ENCODE peak calls at places on chromosome 20, in eight cellular contexts. N is mammary epithelial cell, Y is cardiac muscle cell, W is HCT116, D is pancreas, X is stomach, L is psoas muscle, S is fibroblast of lung. P is an unnamed sample.

GRCh38 chr20:353166-353565 is 6.3 kb downstream of the NRSN2 start:
- DNase-seq in Y (no peak), L (no peak), X (no peak), N (no peak), D (no peak), S (no peak), W (no peak), P (no peak)

GRCh38 chr20:24584538-24585356 is 115.3 kb downstream of the SYNDIG1 start:
- DNase-seq in L (no peak), N (peak; percentile 52), S (peak; percentile 87), X (no peak), Y (peak; percentile 69), D (no peak), W (no peak), P (no peak)

GRCh38 chr20:36802326-36803223 is 29.0 kb upstream of the DSN1 start:
- DNase-seq in D (no peak), S (peak; percentile 72), N (peak; percentile 13), X (no peak), W (no peak), L (no peak), Y (peak; percentile 50), P (no peak)

GRCh38 chr20:1474817-1475603 is 8.4 kb upstream of the NSFL1C start:
- DNase-seq in S (no peak), L (no peak), W (no peak), Y (no peak), D (no peak), X (no peak), N (peak; percentile 95), P (no peak)

GRCh38 chr20:37072293-37073196 is 23.3 kb downstream of the RBL1 start:
- DNase-seq in Y (no peak), L (no peak), N (no peak), W (no peak), D (no peak), X (no peak), S (no peak), P (no peak)

GRCh38 chr20:33531047-33531877 is 41.4 kb downstream of the CBFA2T2 start:
- DNase-seq in X (no peak), S (peak; percentile 56), L (no peak), W (no peak), D (no peak), N (no peak), Y (peak; percentile 60), P (no peak)

GRCh38 chr20:57420571-57421257 is 29.5 kb downstream of the RBM38 start:
- DNase-seq in S (no peak), X (no peak), Y (no peak), D (no peak), N (no peak), W (no peak), L (peak; percentile 40), P (peak; percentile 44)

GRCh38 chr20:51447097-51447764 is 95.3 kb downstream of the NFATC2 start:
- DNase-seq in Y (peak; percentile 96), X (no peak), D (no peak), N (peak; percentile 88), S (peak; percentile 94), W (peak; percentile 86), L (peak; percentile 79), P (peak; percentile 93)

GRCh38 chr20:43187476-43188233 is 2.1 kb downstream of the PTPRT start:
- DNase-seq in S (peak; percentile 54), X (peak; percentile 72), N (peak; percentile 29), W (peak; percentile 8), Y (peak; percentile 77), L (peak; percentile 74), D (peak; percentile 94), P (peak; percentile 70)

GRCh38 chr20:9503530-9504251 is 10.7 kb upstream of the LAMP5 start:
- DNase-seq in X (no peak), Y (peak; percentile 5), N (no peak), S (peak; percentile 63), W (no peak), D (no peak), L (no peak), P (no peak)

GRCh38 chr20:60055740-60056139 is 97.5 kb downstream of the CDH26 start:
- DNase-seq in X (peak; percentile 41), L (no peak), D (no peak), N (peak; percentile 30), W (no peak), Y (peak; percentile 10), S (no peak), P (peak; percentile 76)

GRCh38 chr20:25398363-25399037 is 7.9 kb upstream of the ABHD12 start:
- DNase-seq in Y (no peak), W (no peak), N (no peak), D (no peak), S (no peak), X (no peak), L (no peak), P (no peak)

GRCh38 chr20:63707558-63708300 is at the start of the genes ARFRP1 and ZGPAT:
- DNase-seq in N (peak; percentile 81), W (peak; percentile 47), L (peak; percentile 95), S (peak; percentile 79), X (peak; percentile 91), D (peak; percentile 98), Y (peak; percentile 88), P (peak; percentile 94)
- H3K27ac ChIP-seq in N (peak within 1 kb of the TSS; percentile 34), W (peak within 1 kb of the TSS; percentile 95), L (peak within 1 kb of the TSS; percentile 92), S (peak within 1 kb of the TSS; percentile 80), X (peak within 1 kb of the TSS; percentile 91), D (peak within 1 kb of the TSS; percentile 72), Y (peak within 1 kb of the TSS; percentile 91), P (peak within 1 kb of the TSS; percentile 84)

GRCh38 chr20:53847843-53848185 is 222.6 kb downstream of the BCAS1 start:
- DNase-seq in L (no peak), D (no peak), N (no peak), Y (no peak), X (no peak), S (no peak), W (no peak), P (no peak)
- H3K4me1 ChIP-seq in L (no peaks in the 10 kb centered on the region), D (no peaks in the 10 kb centered on the region), N (peaks cover 16% of the 10 kb centered on the region), Y (peaks cover 7% of the 10 kb centered on the region), X (peaks cover 14% of the 10 kb centered on the region), S (no peaks in the 10 kb centered on the region), W (no peaks in the 10 kb centered on the region), P (no peaks in the 10 kb centered on the region)

DNA sequence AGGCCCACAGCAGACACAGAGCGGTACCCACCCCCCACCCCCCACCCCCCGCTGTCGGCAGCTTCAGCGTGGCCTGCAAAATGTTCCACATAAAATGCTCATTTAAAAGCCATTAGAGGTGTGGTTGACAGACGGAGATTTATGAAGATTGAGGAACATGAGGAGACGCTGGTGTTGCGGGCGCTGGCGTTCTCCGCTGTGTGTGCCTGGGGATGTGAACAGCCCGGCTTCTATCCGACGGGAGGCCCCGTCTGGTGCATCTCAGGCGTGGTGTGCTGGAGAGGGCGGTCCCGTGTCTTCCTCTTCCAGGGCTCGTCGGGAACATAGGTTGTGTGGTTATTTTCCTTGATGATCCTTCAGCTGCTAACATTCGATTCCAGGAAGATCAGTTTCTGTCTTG is 188.3 kb downstream of the TAF4 start:
- DNase-seq in W (no peak), S (no peak), D (no peak), L (no peak), Y (no peak), X (no peak), N (no peak), P (no peak)
- H3K27me3 ChIP-seq in W (no peaks in the 10 kb centered on the region), S (no peaks in the 10 kb centered on the region), D (no peaks in the 10 kb centered on the region), L (peaks cover 2% of the 10 kb centered on the region), Y (no peaks in the 10 kb centered on the region), X (peaks cover 75% of the 10 kb centered on the region), N (no peaks in the 10 kb centered on the region), P (no peaks in the 10 kb centered on the region)

GRCh38 chr20:58795923-58796245 is 54.8 kb downstream of the GNAS-AS1 start:
- DNase-seq in D (no peak), L (no peak), X (no peak), S (no peak), W (no peak), N (no peak), Y (no peak), P (no peak)

GRCh38 chr20:58794510-58795180 is 56.1 kb downstream of the GNAS-AS1 start:
- DNase-seq in N (no peak), D (no peak), W (no peak), Y (no peak), S (no peak), L (no peak), X (no peak), P (no peak)

GRCh38 chr20:58795181-58795922 is 55.4 kb downstream of the GNAS-AS1 start:
- DNase-seq in W (no peak), X (no peak), N (no peak), S (no peak), D (no peak), Y (no peak), L (no peak), P (no peak)

GRCh38 chr20:58800134-58800650 is 50.5 kb downstream of the GNAS-AS1 start:
- DNase-seq in W (no peak), N (no peak), L (no peak), X (no peak), D (no peak), Y (no peak), S (no peak), P (no peak)

GRCh38 chr20:58797371-58798050 is 53.2 kb downstream of the GNAS-AS1 start:
- DNase-seq in S (no peak), W (no peak), L (no peak), X (no peak), Y (no peak), N (no peak), D (no peak), P (no peak)
- H3K27ac ChIP-seq in S (no peak overlapping the region), W (no peak overlapping the region), L (no peak overlapping the region), X (no peak overlapping the region), Y (no peak overlapping the region), N (no peak overlapping the region), D (no peak overlapping the region), P (no peak overlapping the region)

DNA sequence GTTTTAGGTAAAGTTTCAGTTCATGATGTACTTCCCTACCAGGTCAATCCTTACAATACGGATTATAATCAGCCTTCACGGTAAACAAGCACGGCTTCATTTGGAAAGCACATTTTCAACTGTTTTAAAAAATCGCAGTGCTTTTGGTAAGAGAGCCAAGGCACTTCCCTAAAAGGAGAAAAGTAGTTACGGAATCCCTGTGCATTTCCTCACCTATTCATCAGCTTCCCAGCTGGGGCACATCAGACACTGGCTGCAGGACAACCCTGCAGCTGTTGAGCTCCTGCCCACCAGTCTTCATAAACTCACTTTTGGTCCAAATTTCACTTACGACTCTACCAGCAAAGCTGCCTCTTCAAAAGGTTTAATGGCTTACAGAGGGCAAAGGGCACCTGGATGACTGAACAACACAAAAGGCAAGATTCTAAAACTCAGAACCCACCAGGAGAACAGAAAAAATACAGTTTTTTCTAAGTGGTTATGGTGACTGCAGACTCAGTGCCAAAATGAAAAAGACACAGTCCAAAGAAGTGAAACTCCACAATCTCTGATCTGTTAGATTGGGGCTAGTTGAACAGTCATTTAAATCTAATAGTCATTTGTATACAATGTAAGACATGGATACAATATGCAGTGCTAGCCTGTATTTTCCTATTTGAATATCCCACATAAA is 7.5 kb downstream of the SNX5 start:
- DNase-seq in X (no peak), Y (peak; percentile 90), S (peak; percentile 89), L (no peak), N (no peak), D (no peak), W (no peak), P (no peak)
- H3K4me1 ChIP-seq in X (peaks cover 98% of the 10 kb centered on the region), Y (peaks cover 41% of the 10 kb centered on the region), S (peaks cover 29% of the 10 kb centered on the region), L (peaks cover 69% of the 10 kb centered on the region), N (peaks cover 60% of the 10 kb centered on the region), D (peaks cover 46% of the 10 kb centered on the region), W (peaks cover 52% of the 10 kb centered on the region), P (peaks cover 1% of the 10 kb centered on the region)